ENCODE peak calls at places on chromosomes 6 and 20, in eight cellular contexts. One of them, this sample, is unnamed.

GRCh38 chr6:154197176-154197850 is 158.3 kb downstream of the OPRM1 start:
- DNase-seq in heart left ventricle: no peak
- DNase-seq in cardiac fibroblast: peak
- DNase-seq in GM20000: no peak
- DNase-seq in heart right ventricle: no peak
- DNase-seq in HFF-Myc: no peak
- DNase-seq in HFFc6: no peak
- DNase-seq in body of pancreas: no peak
- DNase-seq in this sample: peak

GRCh38 chr20:63699466-63700198 is 3.2 kb downstream of the TNFRSF6B start:
- DNase-seq in heart left ventricle: no peak
- DNase-seq in cardiac fibroblast: no peak
- DNase-seq in GM20000: no peak
- DNase-seq in heart right ventricle: no peak
- DNase-seq in HFF-Myc: no peak
- DNase-seq in HFFc6: no peak
- DNase-seq in body of pancreas: no peak
- DNase-seq in this sample: no peak

GRCh38 chr20:7305971-7306370 is 538.5 kb downstream of the BMP2 start:
- DNase-seq in heart left ventricle: no peak
- DNase-seq in cardiac fibroblast: peak
- DNase-seq in GM20000: no peak
- DNase-seq in heart right ventricle: no peak
- DNase-seq in HFF-Myc: no peak
- DNase-seq in HFFc6: no peak
- DNase-seq in body of pancreas: no peak
- DNase-seq in this sample: no peak

GRCh38 chr6:6390849-6391602 is 70.6 kb upstream of the F13A1 start:
- DNase-seq in heart left ventricle: no peak
- DNase-seq in cardiac fibroblast: no peak
- DNase-seq in GM20000: peak
- DNase-seq in heart right ventricle: no peak
- DNase-seq in HFF-Myc: no peak
- DNase-seq in HFFc6: no peak
- DNase-seq in body of pancreas: no peak
- DNase-seq in this sample: no peak

GRCh38 chr6:98839788-98840361 is 5.5 kb downstream of the POU3F2 start:
- DNase-seq in heart left ventricle: no peak
- DNase-seq in cardiac fibroblast: peak
- DNase-seq in GM20000: no peak
- DNase-seq in heart right ventricle: no peak
- DNase-seq in HFF-Myc: no peak
- DNase-seq in HFFc6: peak
- DNase-seq in body of pancreas: no peak
- DNase-seq in this sample: no peak

GRCh38 chr6:119627908-119628669 is 278.5 kb upstream of the MAN1A1 start:
- DNase-seq in heart left ventricle: no peak
- DNase-seq in cardiac fibroblast: peak
- DNase-seq in GM20000: no peak
- DNase-seq in heart right ventricle: no peak
- DNase-seq in HFF-Myc: no peak
- DNase-seq in HFFc6: no peak
- DNase-seq in body of pancreas: peak
- DNase-seq in this sample: peak

GRCh38 chr6:44514576-44515193 is 127.2 kb downstream of the CDC5L start:
- DNase-seq in heart left ventricle: no peak
- DNase-seq in cardiac fibroblast: no peak
- DNase-seq in GM20000: no peak
- DNase-seq in heart right ventricle: no peak
- DNase-seq in HFF-Myc: no peak
- DNase-seq in HFFc6: no peak
- DNase-seq in body of pancreas: no peak
- DNase-seq in this sample: no peak

GRCh38 chr20:23445596-23446217 is 6.2 kb downstream of the CSTL1 start:
- DNase-seq in heart left ventricle: no peak
- DNase-seq in cardiac fibroblast: peak
- DNase-seq in GM20000: no peak
- DNase-seq in heart right ventricle: no peak
- DNase-seq in HFF-Myc: no peak
- DNase-seq in HFFc6: peak
- DNase-seq in body of pancreas: no peak
- DNase-seq in this sample: peak

GRCh38 chr6:154805288-154805911 is 72.2 kb downstream of the SCAF8 start:
- DNase-seq in heart left ventricle: no peak
- DNase-seq in cardiac fibroblast: peak
- DNase-seq in GM20000: peak
- DNase-seq in heart right ventricle: no peak
- DNase-seq in HFF-Myc: peak
- DNase-seq in HFFc6: peak
- DNase-seq in body of pancreas: no peak
- DNase-seq in this sample: peak

GRCh38 chr6:169982461-169983386 is 231.3 kb downstream of the ERMARD start:
- DNase-seq in heart left ventricle: no peak
- DNase-seq in cardiac fibroblast: no peak
- DNase-seq in GM20000: no peak
- DNase-seq in heart right ventricle: no peak
- DNase-seq in HFF-Myc: no peak
- DNase-seq in HFFc6: no peak
- DNase-seq in body of pancreas: no peak
- DNase-seq in this sample: no peak

GRCh38 chr6:167208819-167209576 is 51.2 kb upstream of the GPR31 start:
- DNase-seq in heart left ventricle: no peak
- DNase-seq in cardiac fibroblast: no peak
- DNase-seq in GM20000: no peak
- DNase-seq in heart right ventricle: no peak
- DNase-seq in HFF-Myc: no peak
- DNase-seq in HFFc6: no peak
- DNase-seq in body of pancreas: no peak
- DNase-seq in this sample: no peak

GRCh38 chr20:51220293-51220706 is 197.4 kb upstream of the KCNG1 start:
- DNase-seq in heart left ventricle: peak
- DNase-seq in cardiac fibroblast: peak
- DNase-seq in GM20000: peak
- DNase-seq in heart right ventricle: peak
- DNase-seq in HFF-Myc: no peak
- DNase-seq in HFFc6: no peak
- DNase-seq in body of pancreas: peak
- DNase-seq in this sample: peak

GRCh38 chr20:15642676-15643075 is 930.6 kb downstream of the KIF16B start:
- DNase-seq in heart left ventricle: no peak
- DNase-seq in cardiac fibroblast: peak
- DNase-seq in GM20000: no peak
- DNase-seq in heart right ventricle: no peak
- DNase-seq in HFF-Myc: peak
- DNase-seq in HFFc6: peak
- DNase-seq in body of pancreas: no peak
- DNase-seq in this sample: no peak

GRCh38 chr20:15642099-15642498 is 931.1 kb downstream of the KIF16B start:
- DNase-seq in heart left ventricle: no peak
- DNase-seq in cardiac fibroblast: no peak
- DNase-seq in GM20000: no peak
- DNase-seq in heart right ventricle: no peak
- DNase-seq in HFF-Myc: no peak
- DNase-seq in HFFc6: no peak
- DNase-seq in body of pancreas: no peak
- DNase-seq in this sample: no peak

GRCh38 chr20:15638781-15639180 is 934.5 kb downstream of the KIF16B start:
- DNase-seq in heart left ventricle: no peak
- DNase-seq in cardiac fibroblast: no peak
- DNase-seq in GM20000: no peak
- DNase-seq in heart right ventricle: no peak
- DNase-seq in HFF-Myc: no peak
- DNase-seq in HFFc6: no peak
- DNase-seq in body of pancreas: no peak
- DNase-seq in this sample: no peak

GRCh38 chr20:15639839-15640238 is 933.4 kb downstream of the KIF16B start:
- DNase-seq in heart left ventricle: no peak
- DNase-seq in cardiac fibroblast: no peak
- DNase-seq in GM20000: no peak
- DNase-seq in heart right ventricle: no peak
- DNase-seq in HFF-Myc: no peak
- DNase-seq in HFFc6: no peak
- DNase-seq in body of pancreas: no peak
- DNase-seq in this sample: no peak

GRCh38 chr20:15643713-15644112 is 929.5 kb downstream of the KIF16B start:
- DNase-seq in heart left ventricle: no peak
- DNase-seq in cardiac fibroblast: peak
- DNase-seq in GM20000: no peak
- DNase-seq in heart right ventricle: no peak
- DNase-seq in HFF-Myc: no peak
- DNase-seq in HFFc6: no peak
- DNase-seq in body of pancreas: no peak
- DNase-seq in this sample: peak
- TF ChIP-seq CTCF in heart left ventricle: no peak
- TF ChIP-seq CTCF in cardiac fibroblast: peak
- TF ChIP-seq CTCF in GM20000: no peak
- TF ChIP-seq CTCF in heart right ventricle: no peak
- TF ChIP-seq CTCF in HFF-Myc: peak
- TF ChIP-seq CTCF in HFFc6: peak
- TF ChIP-seq CTCF in body of pancreas: no peak
- TF ChIP-seq CTCF in this sample: peak

DNA sequence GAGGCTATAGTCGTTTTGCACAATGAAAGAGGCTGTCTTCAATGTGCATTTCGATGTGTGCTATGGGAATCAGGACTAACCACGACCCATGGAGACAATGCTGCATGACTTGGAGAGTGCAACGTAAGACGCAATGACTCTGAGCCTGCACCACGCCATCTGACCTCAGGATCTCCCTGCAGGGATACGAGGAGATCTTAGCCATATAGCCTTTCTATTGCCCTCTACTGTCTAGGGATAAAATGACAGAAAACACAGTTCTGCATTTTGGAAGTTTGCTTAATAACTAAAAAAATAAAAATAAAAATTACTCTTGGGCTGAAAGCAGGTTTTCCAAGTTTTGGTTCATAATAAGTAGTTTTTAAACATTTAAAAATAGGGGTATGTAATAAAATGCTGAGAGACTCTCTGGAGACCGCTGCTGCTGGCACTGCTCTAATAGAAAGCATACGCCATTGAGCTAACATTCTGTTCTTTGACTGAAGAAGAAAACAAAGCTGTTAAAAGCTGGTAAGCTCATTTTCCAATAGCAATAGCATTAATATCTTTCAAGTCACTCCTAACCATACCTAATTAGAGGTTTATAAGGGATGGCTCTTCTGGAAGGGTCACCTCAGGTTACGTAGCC is 87.2 kb downstream of the PDE7B start:
- DNase-seq in heart left ventricle: peak
- DNase-seq in cardiac fibroblast: peak
- DNase-seq in GM20000: peak
- DNase-seq in heart right ventricle: peak
- DNase-seq in HFF-Myc: peak
- DNase-seq in HFFc6: no peak
- DNase-seq in body of pancreas: peak
- DNase-seq in this sample: peak
- TF ChIP-seq CTCF in heart left ventricle: peak
- TF ChIP-seq CTCF in cardiac fibroblast: peak
- TF ChIP-seq CTCF in GM20000: no peak
- TF ChIP-seq CTCF in heart right ventricle: peak
- TF ChIP-seq CTCF in HFF-Myc: peak
- TF ChIP-seq CTCF in HFFc6: peak
- TF ChIP-seq CTCF in body of pancreas: no peak
- TF ChIP-seq CTCF in this sample: peak

DNA sequence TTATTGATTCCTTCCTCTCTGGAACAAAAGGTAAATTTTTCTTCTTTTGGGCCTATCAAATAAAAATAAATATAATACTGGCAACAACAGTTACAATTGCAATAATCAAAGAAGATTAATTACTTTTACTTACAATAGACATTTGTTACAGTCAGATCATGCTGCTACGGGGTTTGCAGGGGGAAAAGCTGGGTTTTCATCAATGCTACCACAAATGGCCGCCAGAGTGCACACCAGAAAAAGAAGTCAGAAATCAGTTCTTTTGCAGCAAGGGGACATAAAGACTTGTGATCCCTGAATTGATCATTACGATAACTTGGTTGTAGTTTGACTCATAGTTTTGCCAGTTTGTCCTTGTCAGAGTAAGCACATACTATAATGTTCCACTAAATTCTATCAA is 714.5 kb upstream of the EYS start:
- DNase-seq in heart left ventricle: no peak
- DNase-seq in cardiac fibroblast: no peak
- DNase-seq in GM20000: no peak
- DNase-seq in heart right ventricle: no peak
- DNase-seq in HFF-Myc: no peak
- DNase-seq in HFFc6: no peak
- DNase-seq in body of pancreas: no peak
- DNase-seq in this sample: no peak
- TF ChIP-seq CTCF in heart left ventricle: no peak
- TF ChIP-seq CTCF in cardiac fibroblast: no peak
- TF ChIP-seq CTCF in GM20000: no peak
- TF ChIP-seq CTCF in heart right ventricle: no peak
- TF ChIP-seq CTCF in HFF-Myc: no peak
- TF ChIP-seq CTCF in HFFc6: no peak
- TF ChIP-seq CTCF in body of pancreas: no peak
- TF ChIP-seq CTCF in this sample: no peak

GRCh38 chr6:53735896-53736295 is 58.9 kb upstream of the LRRC1 start:
- DNase-seq in heart left ventricle: no peak
- DNase-seq in cardiac fibroblast: no peak
- DNase-seq in GM20000: no peak
- DNase-seq in heart right ventricle: no peak
- DNase-seq in HFF-Myc: no peak
- DNase-seq in HFFc6: no peak
- DNase-seq in body of pancreas: no peak
- DNase-seq in this sample: no peak

GRCh38 chr6:53744321-53744720 is 50.5 kb upstream of the LRRC1 start:
- DNase-seq in heart left ventricle: no peak
- DNase-seq in cardiac fibroblast: no peak
- DNase-seq in GM20000: no peak
- DNase-seq in heart right ventricle: no peak
- DNase-seq in HFF-Myc: no peak
- DNase-seq in HFFc6: no peak
- DNase-seq in body of pancreas: no peak
- DNase-seq in this sample: peak

GRCh38 chr6:53741417-53741816 is 53.4 kb upstream of the LRRC1 start:
- DNase-seq in heart left ventricle: no peak
- DNase-seq in cardiac fibroblast: peak
- DNase-seq in GM20000: no peak
- DNase-seq in heart right ventricle: no peak
- DNase-seq in HFF-Myc: no peak
- DNase-seq in HFFc6: no peak
- DNase-seq in body of pancreas: no peak
- DNase-seq in this sample: no peak

GRCh38 chr6:53737746-53738145 is 57.1 kb upstream of the LRRC1 start:
- DNase-seq in heart left ventricle: no peak
- DNase-seq in cardiac fibroblast: peak
- DNase-seq in GM20000: no peak
- DNase-seq in heart right ventricle: no peak
- DNase-seq in HFF-Myc: no peak
- DNase-seq in HFFc6: no peak
- DNase-seq in body of pancreas: no peak
- DNase-seq in this sample: peak

DNA sequence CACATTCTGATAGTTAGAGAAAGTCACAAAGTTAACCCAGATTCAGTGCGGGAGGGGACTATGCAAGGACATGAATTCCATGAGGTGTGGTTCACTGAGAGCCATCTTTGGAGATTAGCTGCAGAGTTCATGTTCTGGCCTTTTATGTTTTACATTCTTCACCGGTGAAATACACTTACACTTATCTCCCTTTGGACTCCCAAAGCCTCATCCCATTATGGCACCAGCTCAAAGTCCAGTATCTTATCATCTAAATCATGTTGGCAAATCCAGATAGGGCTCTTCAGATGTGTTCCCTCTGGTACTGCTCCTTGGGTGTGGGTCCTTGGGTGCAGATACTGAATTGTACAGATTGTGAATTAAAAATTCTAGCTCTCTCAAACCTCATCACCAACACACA is 53.8 kb upstream of the LRRC1 start:
- DNase-seq in heart left ventricle: no peak
- DNase-seq in cardiac fibroblast: no peak
- DNase-seq in GM20000: no peak
- DNase-seq in heart right ventricle: no peak
- DNase-seq in HFF-Myc: no peak
- DNase-seq in HFFc6: no peak
- DNase-seq in body of pancreas: no peak
- DNase-seq in this sample: no peak
- TF ChIP-seq CTCF in heart left ventricle: no peak
- TF ChIP-seq CTCF in cardiac fibroblast: no peak
- TF ChIP-seq CTCF in GM20000: no peak
- TF ChIP-seq CTCF in heart right ventricle: no peak
- TF ChIP-seq CTCF in HFF-Myc: no peak
- TF ChIP-seq CTCF in HFFc6: no peak
- TF ChIP-seq CTCF in body of pancreas: no peak
- TF ChIP-seq CTCF in this sample: no peak

This sample was measured in epithelial cell of esophagus.